ENCODE peak calls at places on chromosomes 5 and 9, in ten cellular contexts. G is WTC11, N is pancreas, C is uterus, E is lung, L is neural progenitor cell, O is foreskin fibroblast, Z is colonic mucosa, X is endothelial cell, H is astrocyte of the cerebellum. R is an unnamed sample.

GRCh38 chr5:109247943-109248342 is 161.8 kb downstream of the PJA2 start:
- DNase-seq in G (no peak), N (no peak), C (no peak), E (no peak), L (no peak), O (no peak), Z (no peak), X (no peak), H (no peak), R (no peak)

GRCh38 chr5:91403404-91403803 is 20.3 kb upstream of the ARRDC3 start:
- DNase-seq in G (no peak), N (no peak), C (no peak), E (no peak), L (no peak), O (no peak), Z (no peak), X (no peak), H (no peak), R (no peak)

GRCh38 chr5:54785729-54786548 is 199.5 kb downstream of the ESM1 start:
- DNase-seq in G (no peak), N (peak; percentile 69), C (no peak), E (peak; percentile 36), L (no peak), O (no peak), Z (peak; percentile 42), X (no peak), H (no peak), R (no peak)

GRCh38 chr9:14051459-14051858 is 262.5 kb downstream of the NFIB start:
- DNase-seq in G (no peak), N (no peak), C (no peak), E (no peak), L (no peak), O (no peak), Z (no peak), X (no peak), H (no peak), R (no peak)

GRCh38 chr5:84383816-84384603 is 670 bp downstream of the EDIL3 start:
- DNase-seq in G (peak; percentile 76), N (no peak), C (peak; percentile 24), E (no peak), L (peak; percentile 84), O (no peak), Z (peak; percentile 55), X (peak; percentile 54), H (no peak), R (no peak)

GRCh38 chr5:159026781-159027180 is 72.9 kb downstream of the EBF1 start:
- DNase-seq in G (no peak), N (no peak), C (no peak), E (no peak), L (no peak), O (no peak), Z (no peak), X (no peak), H (no peak), R (no peak)

GRCh38 chr9:91245432-91246313 is 116.0 kb downstream of the AUH start:
- DNase-seq in G (no peak), N (no peak), C (no peak), E (no peak), L (no peak), O (no peak), Z (peak; percentile 24), X (no peak), H (no peak), R (no peak)

GRCh38 chr5:78985407-78986223 is 505 bp upstream of the ARSB start:
- DNase-seq in G (no peak), N (peak; percentile 45), C (peak; percentile 38), E (peak; percentile 44), L (peak; percentile 26), O (peak; percentile 36), Z (peak; percentile 57), X (no peak), H (no peak), R (no peak)

GRCh38 chr9:20363233-20363632 is 259.1 kb downstream of the MLLT3 start:
- DNase-seq in G (no peak), N (no peak), C (no peak), E (no peak), L (no peak), O (no peak), Z (no peak), X (no peak), H (no peak), R (no peak)

GRCh38 chr9:112002131-112002846 is 105.7 kb downstream of the UGCG start:
- DNase-seq in G (no peak), N (no peak), C (no peak), E (no peak), L (no peak), O (no peak), Z (no peak), X (no peak), H (no peak), R (no peak)

GRCh38 chr9:90966475-90967150 is 165.0 kb downstream of the SYK start:
- DNase-seq in G (no peak), N (no peak), C (no peak), E (no peak), L (no peak), O (peak; percentile 45), Z (no peak), X (no peak), H (no peak), R (no peak)

GRCh38 chr5:219492-219891 is 1.4 kb downstream of the SDHA start:
- DNase-seq in G (no peak), N (no peak), C (no peak), E (no peak), L (peak; percentile 57), O (peak; percentile 23), Z (peak; percentile 29), X (no peak), H (no peak), R (no peak)

GRCh38 chr9:115999498-115999897 is 154.1 kb upstream of the PAPPA start:
- DNase-seq in G (no peak), N (no peak), C (no peak), E (no peak), L (no peak), O (peak; percentile 45), Z (no peak), X (no peak), H (no peak), R (no peak)

GRCh38 chr5:7208911-7209310 is 187.0 kb upstream of the ADCY2 start:
- DNase-seq in G (no peak), N (no peak), C (no peak), E (no peak), L (no peak), O (no peak), Z (no peak), X (no peak), H (no peak), R (no peak)

GRCh38 chr9:118596374-118597015 is 772.7 kb downstream of the BRINP1 start:
- DNase-seq in G (no peak), N (no peak), C (no peak), E (no peak), L (no peak), O (no peak), Z (no peak), X (no peak), H (no peak), R (no peak)

GRCh38 chr9:118594428-118594827 is 774.8 kb downstream of the BRINP1 start:
- DNase-seq in G (no peak), N (no peak), C (no peak), E (no peak), L (peak; percentile 69), O (no peak), Z (no peak), X (no peak), H (no peak), R (no peak)

GRCh38 chr9:118595719-118596305 is 773.4 kb downstream of the BRINP1 start:
- DNase-seq in G (peak; percentile 59), N (peak; percentile 21), C (no peak), E (no peak), L (peak; percentile 73), O (peak; percentile 29), Z (no peak), X (peak; percentile 48), H (peak; percentile 43), R (no peak)
- TF ChIP-seq CTCF in G (peak; percentile 16), N (no peak), C (no peak), E (no peak), L (peak; percentile 74), O (peak; percentile 26), Z (no peak), X (no peak), H (peak; percentile 65), R (peak; percentile 79)

DNA sequence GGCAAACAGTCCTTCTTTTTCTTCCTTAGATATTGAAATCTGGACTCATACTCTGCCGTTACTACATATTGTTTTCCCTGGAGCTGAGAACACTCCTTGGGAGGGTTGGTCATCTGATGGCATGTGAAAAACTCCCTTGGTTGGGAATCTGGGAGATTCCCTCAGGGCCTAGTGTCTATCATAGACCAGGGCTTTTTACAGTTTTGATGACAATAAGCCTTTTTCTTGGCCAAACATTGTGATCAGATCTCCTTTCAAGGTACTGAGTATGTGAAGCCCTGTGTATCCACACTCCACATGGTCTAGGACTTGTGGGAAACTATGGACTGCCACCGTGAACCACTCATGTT is 32.9 kb downstream of the TMEM252 start:
- DNase-seq in G (no peak), N (no peak), C (no peak), E (no peak), L (no peak), O (no peak), Z (no peak), X (no peak), H (no peak), R (no peak)
- TF ChIP-seq CTCF in G (no peak), N (no peak), C (no peak), E (no peak), L (no peak), O (no peak), Z (no peak), X (no peak), H (no peak), R (no peak)

DNA sequence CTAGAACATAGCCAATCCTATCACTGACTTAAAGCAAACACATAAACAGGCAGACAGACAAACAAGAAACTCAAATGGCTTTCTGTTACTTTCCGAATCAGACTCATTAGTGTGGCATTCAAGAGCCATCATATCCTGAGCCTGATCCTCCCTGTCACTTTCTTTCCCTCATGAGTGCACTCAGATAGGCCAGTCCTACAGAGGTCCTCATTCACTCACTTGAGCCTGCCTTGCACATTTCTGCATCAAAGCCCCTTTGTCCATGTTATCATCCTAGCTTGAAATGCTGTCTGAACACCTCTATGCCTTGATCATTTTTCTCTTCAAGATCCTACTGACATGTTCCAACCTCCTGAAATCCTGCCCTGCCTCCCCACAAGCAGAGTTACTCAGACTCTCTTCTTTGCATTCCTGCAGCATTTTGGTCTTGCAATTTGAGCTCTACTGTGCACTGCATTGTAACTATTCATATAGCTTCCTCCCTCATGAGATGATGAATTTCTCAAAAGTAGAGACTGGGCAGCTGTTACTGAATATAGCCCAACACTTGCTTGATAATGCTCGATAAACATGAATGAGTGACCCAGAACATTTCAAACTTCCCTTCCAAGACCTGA is 126.9 kb downstream of the PALM2AKAP2 start:
- DNase-seq in G (no peak), N (no peak), C (no peak), E (no peak), L (no peak), O (peak; percentile 54), Z (no peak), X (no peak), H (no peak), R (no peak)
- TF ChIP-seq CTCF in G (no peak), N (no peak), C (no peak), E (no peak), L (no peak), O (no peak), Z (no peak), X (no peak), H (no peak), R (peak; percentile 18)

DNA sequence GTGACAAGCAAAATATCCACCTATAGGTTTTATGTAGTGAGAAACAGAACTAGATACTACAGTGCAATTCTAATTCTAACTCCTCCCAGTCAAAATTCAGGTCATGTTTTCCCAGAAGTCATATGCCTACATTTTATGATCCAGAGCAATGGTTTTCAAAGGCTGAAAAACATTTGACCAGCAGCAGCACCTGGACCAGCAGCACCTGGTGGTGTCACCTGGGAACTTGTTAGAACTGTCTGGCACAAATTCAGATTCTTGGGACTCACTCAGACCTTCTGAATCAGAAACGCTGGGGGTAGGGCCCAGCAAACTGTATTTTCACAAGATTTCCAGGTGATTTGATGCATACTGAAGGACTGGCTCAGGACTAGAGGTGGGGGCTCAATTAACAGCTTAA is 367.7 kb upstream of the RFX3 start:
- DNase-seq in G (no peak), N (no peak), C (no peak), E (no peak), L (no peak), O (no peak), Z (no peak), X (no peak), H (no peak), R (no peak)
- TF ChIP-seq CTCF in G (no peak), N (no peak), C (no peak), E (no peak), L (no peak), O (no peak), Z (no peak), X (no peak), H (no peak), R (peak; percentile 24)